ENCODE peak calls at places on chromosome 9, in six cellular contexts. J is spleen, X is HFFc6, H is choroid plexus epithelial cell, N is brain microvascular endothelial cell, S is BJ. V is an unnamed sample.

GRCh38 chr9:133728856-133729645 is 9.1 kb downstream of the SARDH start:
- DNase-seq in J (no peak), X (no peak), H (no peak), N (no peak), S (no peak), V (no peak)

GRCh38 chr9:136311433-136312375 is 7.8 kb upstream of the CCDC187 start:
- DNase-seq in J (no peak), X (no peak), H (no peak), N (no peak), S (no peak), V (no peak)

GRCh38 chr9:121281614-121282291 is 13.8 kb downstream of the GSN start:
- DNase-seq in J (peak; percentile 86), X (peak; percentile 60), H (peak; percentile 63), N (no peak), S (no peak), V (no peak)

GRCh38 chr9:22108581-22109370 is 99.7 kb upstream of the CDKN2B start:
- DNase-seq in J (no peak), X (no peak), H (no peak), N (no peak), S (no peak), V (no peak)

GRCh38 chr9:133592731-133593409 is 16.3 kb downstream of the FAM163B start:
- DNase-seq in J (no peak), X (no peak), H (peak; percentile 49), N (no peak), S (no peak), V (no peak)

GRCh38 chr9:16796304-16796825 is 74.1 kb downstream of the BNC2 start:
- DNase-seq in J (no peak), X (no peak), H (no peak), N (no peak), S (no peak), V (no peak)

GRCh38 chr9:93048706-93049448 is 9.6 kb upstream of the SUSD3 start:
- DNase-seq in J (no peak), X (no peak), H (no peak), N (no peak), S (no peak), V (no peak)

GRCh38 chr9:96551403-96551802 is 68.2 kb downstream of the CDC14B start:
- DNase-seq in J (no peak), X (no peak), H (no peak), N (no peak), S (no peak), V (no peak)

GRCh38 chr9:103802068-103802467 is 292.0 kb upstream of the SMC2 start:
- DNase-seq in J (no peak), X (no peak), H (peak; percentile 51), N (peak; percentile 62), S (no peak), V (no peak)

GRCh38 chr9:89667730-89668129 is 62.9 kb downstream of the GADD45G start:
- DNase-seq in J (no peak), X (no peak), H (no peak), N (no peak), S (no peak), V (no peak)

GRCh38 chr9:90141723-90142122 is 500.9 kb downstream of the DIRAS2 start:
- DNase-seq in J (no peak), X (no peak), H (peak; percentile 52), N (no peak), S (no peak), V (no peak)

GRCh38 chr9:97385626-97386264 is 26.2 kb upstream of the TDRD7 start:
- DNase-seq in J (no peak), X (no peak), H (no peak), N (no peak), S (no peak), V (no peak)

GRCh38 chr9:98356953-98357352 is 101.5 kb upstream of the TBC1D2 start:
- DNase-seq in J (no peak), X (peak; percentile 32), H (peak; percentile 61), N (peak; percentile 58), S (no peak), V (no peak)

GRCh38 chr9:129007766-129008468 is 20.2 kb downstream of the SH3GLB2 start:
- DNase-seq in J (no peak), X (no peak), H (no peak), N (no peak), S (no peak), V (no peak)

GRCh38 chr9:118478752-118479151 is 774.5 kb downstream of the TLR4 start:
- DNase-seq in J (no peak), X (no peak), H (no peak), N (no peak), S (no peak), V (no peak)

GRCh38 chr9:93579711-93580516 is 3.5 kb downstream of the PHF2 start:
- DNase-seq in J (peak; percentile 67), X (no peak), H (no peak), N (no peak), S (no peak), V (no peak)

GRCh38 chr9:26034776-26035175 is 356.5 kb upstream of the TUSC1 start:
- DNase-seq in J (no peak), X (no peak), H (peak; percentile 4), N (peak; percentile 16), S (no peak), V (no peak)

GRCh38 chr9:20405086-20405485 is 217.2 kb downstream of the MLLT3 start:
- DNase-seq in J (no peak), X (no peak), H (no peak), N (no peak), S (no peak), V (no peak)

GRCh38 chr9:83451308-83451707 is 86.9 kb downstream of the FRMD3 start:
- DNase-seq in J (no peak), X (peak; percentile 10), H (no peak), N (no peak), S (no peak), V (no peak)

GRCh38 chr9:134534661-134535080 is 106.9 kb upstream of the COL5A1 start:
- DNase-seq in J (peak; percentile 10), X (no peak), H (peak; percentile 73), N (no peak), S (no peak), V (no peak)

GRCh38 chr9:89844535-89844934 is 239.7 kb downstream of the GADD45G start:
- DNase-seq in J (peak; percentile 35), X (no peak), H (no peak), N (no peak), S (no peak), V (no peak)

GRCh38 chr9:133943781-133944745 is 48.1 kb downstream of the VAV2 start:
- DNase-seq in J (peak; percentile 62), X (no peak), H (peak; percentile 45), N (no peak), S (no peak), V (no peak)

GRCh38 chr9:69412741-69413150 is 87.7 kb downstream of the ENTREP1 start:
- DNase-seq in J (no peak), X (peak; percentile 59), H (peak; percentile 74), N (peak; percentile 59), S (peak; percentile 1), V (peak; percentile 31)

GRCh38 chr9:86718373-86718772 is 228.9 kb downstream of the GAS1 start:
- DNase-seq in J (no peak), X (no peak), H (no peak), N (no peak), S (no peak), V (no peak)

GRCh38 chr9:113887436-113887835 is 11.3 kb downstream of the ZNF618 start:
- DNase-seq in J (no peak), X (no peak), H (no peak), N (no peak), S (no peak), V (no peak)

GRCh38 chr9:133491656-133491925 is 12.7 kb upstream of the SLC2A6 start:
- DNase-seq in J (no peak), X (no peak), H (no peak), N (no peak), S (no peak), V (no peak)

GRCh38 chr9:97628668-97629067 is 4.5 kb downstream of the TSTD2 start:
- DNase-seq in J (no peak), X (no peak), H (no peak), N (no peak), S (no peak), V (no peak)

GRCh38 chr9:93276973-93277372 is 93.0 kb downstream of the WNK2 start:
- DNase-seq in J (no peak), X (no peak), H (no peak), N (no peak), S (no peak), V (no peak)

GRCh38 chr9:101235105-101235866 is 149.5 kb downstream of the BAAT start:
- DNase-seq in J (no peak), X (no peak), H (peak; percentile 33), N (no peak), S (no peak), V (no peak)
- TF ChIP-seq CTCF in J (no peak), X (peak; percentile 19), H (peak; percentile 43), N (peak; percentile 21), S (peak; percentile 15), V (no peak)

DNA sequence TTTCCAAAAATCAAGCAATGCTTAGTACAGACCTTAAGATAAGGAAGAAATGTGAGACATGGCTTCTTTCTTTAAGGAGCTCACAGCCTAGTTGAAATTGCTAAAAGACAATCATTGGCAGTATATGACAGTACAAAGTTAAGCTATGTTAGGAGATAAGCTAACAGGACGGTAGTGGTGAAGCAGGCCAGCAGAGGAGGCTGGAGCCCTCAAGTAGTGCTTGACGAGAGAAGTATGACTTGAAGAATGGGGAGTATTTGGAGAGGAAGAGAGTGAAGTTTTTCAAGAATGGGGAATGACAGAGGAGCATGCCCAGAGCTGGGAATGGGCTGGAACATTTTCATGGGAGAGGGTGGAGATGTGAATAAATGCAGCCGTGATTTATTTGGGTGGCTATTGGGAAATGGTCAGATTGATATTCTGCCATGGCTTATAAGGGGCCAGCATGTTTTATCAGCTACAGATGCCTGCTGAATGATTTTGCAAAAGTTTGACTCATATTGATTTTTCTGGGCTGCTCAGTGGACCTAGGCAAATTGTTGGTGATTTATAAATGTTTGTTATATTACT is 43.7 kb downstream of the LURAP1L start:
- DNase-seq in J (no peak), X (no peak), H (peak; percentile 73), N (peak; percentile 26), S (no peak), V (no peak)
- TF ChIP-seq CTCF in J (no peak), X (no peak), H (peak; percentile 53), N (peak; percentile 45), S (no peak), V (no peak)

GRCh38 chr9:126293522-126293889 is 33.1 kb upstream of the MVB12B start:
- DNase-seq in J (no peak), X (no peak), H (no peak), N (no peak), S (no peak), V (no peak)
- TF ChIP-seq CTCF in J (no peak), X (peak; percentile 60), H (peak; percentile 21), N (peak; percentile 40), S (peak; percentile 22), V (peak; percentile 50)

GRCh38 chr9:34863426-34863825 is 94.7 kb upstream of the PHF24 start:
- DNase-seq in J (no peak), X (no peak), H (no peak), N (no peak), S (no peak), V (no peak)

GRCh38 chr9:34866614-34867013 is 91.5 kb upstream of the PHF24 start:
- DNase-seq in J (no peak), X (no peak), H (no peak), N (no peak), S (no peak), V (no peak)

DNA sequence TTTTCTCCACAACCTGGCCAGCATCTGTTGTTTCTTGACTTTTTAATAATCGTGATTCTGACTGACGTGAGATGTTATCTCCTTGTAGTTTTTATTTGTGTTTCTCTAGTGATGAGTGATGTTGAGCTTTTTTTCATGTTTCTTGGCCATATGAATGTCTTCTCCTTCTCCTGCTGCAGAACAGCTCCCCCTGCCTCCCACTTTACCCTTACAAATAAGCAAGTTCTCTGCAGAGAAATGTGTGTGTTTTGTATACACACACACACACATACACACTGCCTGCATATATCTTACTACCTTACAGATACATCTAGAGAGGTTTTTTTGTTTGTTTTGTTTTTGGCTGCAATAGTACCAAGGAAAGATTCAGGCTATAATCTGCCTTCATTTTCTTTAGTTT is 88.7 kb upstream of the PHF24 start:
- DNase-seq in J (no peak), X (peak; percentile 25), H (peak; percentile 68), N (peak; percentile 16), S (no peak), V (no peak)
- TF ChIP-seq CTCF in J (no peak), X (peak; percentile 65), H (peak; percentile 68), N (peak; percentile 64), S (peak; percentile 36), V (peak; percentile 30)

V was measured in HFF-Myc.